ENCODE peak calls at places on chromosome 5, in eight cellular contexts. One of them, this sample, is unnamed.

GRCh38 chr5:130978475-130978874 is 186.6 kb downstream of the HINT1 start:
- DNase-seq in T-helper 1 cell: no peak
- DNase-seq in SW 1271: no peak
- DNase-seq in HFFc6: no peak
- DNase-seq in PC-3: no peak
- DNase-seq in LoVo: no peak
- DNase-seq in effector memory CD8-positive, alpha-beta T cell: no peak
- DNase-seq in NCI-H748 treated with DMSO at 0.1 percent for 48 hours: no peak
- DNase-seq in this sample: no peak

GRCh38 chr5:158246661-158247060 is 387.7 kb upstream of the CLINT1 start:
- DNase-seq in effector memory CD8-positive, alpha-beta T cell: no peak
- DNase-seq in SW 1271: no peak
- DNase-seq in T-helper 1 cell: no peak
- DNase-seq in NCI-H748 treated with DMSO at 0.1 percent for 48 hours: no peak
- DNase-seq in HFFc6: no peak
- DNase-seq in PC-3: no peak
- DNase-seq in LoVo: no peak
- DNase-seq in this sample: no peak

GRCh38 chr5:38660194-38660668 is 103.8 kb upstream of the LIFR start:
- DNase-seq in T-helper 1 cell: no peak
- DNase-seq in HFFc6: no peak
- DNase-seq in effector memory CD8-positive, alpha-beta T cell: no peak
- DNase-seq in PC-3: peak
- DNase-seq in SW 1271: no peak
- DNase-seq in NCI-H748 treated with DMSO at 0.1 percent for 48 hours: peak
- DNase-seq in LoVo: peak
- DNase-seq in this sample: no peak

GRCh38 chr5:36897616-36898015 is 21.0 kb downstream of the NIPBL start:
- DNase-seq in T-helper 1 cell: no peak
- DNase-seq in PC-3: no peak
- DNase-seq in effector memory CD8-positive, alpha-beta T cell: no peak
- DNase-seq in SW 1271: no peak
- DNase-seq in HFFc6: peak
- DNase-seq in LoVo: no peak
- DNase-seq in NCI-H748 treated with DMSO at 0.1 percent for 48 hours: no peak
- DNase-seq in this sample: peak

GRCh38 chr5:150514708-150515211 is 6.8 kb downstream of the NDST1 start:
- DNase-seq in HFFc6: no peak
- DNase-seq in SW 1271: peak
- DNase-seq in effector memory CD8-positive, alpha-beta T cell: no peak
- DNase-seq in LoVo: no peak
- DNase-seq in T-helper 1 cell: no peak
- DNase-seq in PC-3: peak
- DNase-seq in NCI-H748 treated with DMSO at 0.1 percent for 48 hours: no peak
- DNase-seq in this sample: peak

GRCh38 chr5:138568061-138568824 is 7.0 kb downstream of the HSPA9 start:
- DNase-seq in NCI-H748 treated with DMSO at 0.1 percent for 48 hours: no peak
- DNase-seq in effector memory CD8-positive, alpha-beta T cell: no peak
- DNase-seq in LoVo: no peak
- DNase-seq in SW 1271: no peak
- DNase-seq in HFFc6: no peak
- DNase-seq in T-helper 1 cell: no peak
- DNase-seq in PC-3: no peak
- DNase-seq in this sample: no peak

GRCh38 chr5:37859805-37860204 is 20.0 kb upstream of the GDNF start:
- DNase-seq in NCI-H748 treated with DMSO at 0.1 percent for 48 hours: no peak
- DNase-seq in PC-3: no peak
- DNase-seq in SW 1271: no peak
- DNase-seq in HFFc6: no peak
- DNase-seq in LoVo: no peak
- DNase-seq in T-helper 1 cell: no peak
- DNase-seq in effector memory CD8-positive, alpha-beta T cell: no peak
- DNase-seq in this sample: no peak

GRCh38 chr5:138661991-138662434 is 86.8 kb upstream of the HSPA9 start:
- DNase-seq in HFFc6: no peak
- DNase-seq in PC-3: no peak
- DNase-seq in effector memory CD8-positive, alpha-beta T cell: no peak
- DNase-seq in SW 1271: no peak
- DNase-seq in LoVo: no peak
- DNase-seq in NCI-H748 treated with DMSO at 0.1 percent for 48 hours: no peak
- DNase-seq in T-helper 1 cell: no peak
- DNase-seq in this sample: no peak

GRCh38 chr5:134638760-134639201 is 6.2 kb upstream of the SAR1B start:
- DNase-seq in effector memory CD8-positive, alpha-beta T cell: no peak
- DNase-seq in SW 1271: no peak
- DNase-seq in T-helper 1 cell: no peak
- DNase-seq in HFFc6: no peak
- DNase-seq in NCI-H748 treated with DMSO at 0.1 percent for 48 hours: no peak
- DNase-seq in LoVo: no peak
- DNase-seq in PC-3: no peak
- DNase-seq in this sample: no peak

GRCh38 chr5:146302428-146302827 is 36.2 kb upstream of the POU4F3 start:
- DNase-seq in NCI-H748 treated with DMSO at 0.1 percent for 48 hours: no peak
- DNase-seq in HFFc6: no peak
- DNase-seq in effector memory CD8-positive, alpha-beta T cell: no peak
- DNase-seq in SW 1271: no peak
- DNase-seq in LoVo: no peak
- DNase-seq in T-helper 1 cell: no peak
- DNase-seq in PC-3: no peak
- DNase-seq in this sample: no peak

GRCh38 chr5:74272019-74272775 is 368.3 kb downstream of the ENC1 start:
- DNase-seq in NCI-H748 treated with DMSO at 0.1 percent for 48 hours: no peak
- DNase-seq in LoVo: no peak
- DNase-seq in HFFc6: peak
- DNase-seq in T-helper 1 cell: no peak
- DNase-seq in SW 1271: no peak
- DNase-seq in effector memory CD8-positive, alpha-beta T cell: no peak
- DNase-seq in PC-3: peak
- DNase-seq in this sample: peak

GRCh38 chr5:74394924-74395880 is 245.3 kb downstream of the ENC1 start:
- DNase-seq in HFFc6: no peak
- DNase-seq in LoVo: peak
- DNase-seq in effector memory CD8-positive, alpha-beta T cell: no peak
- DNase-seq in NCI-H748 treated with DMSO at 0.1 percent for 48 hours: no peak
- DNase-seq in SW 1271: no peak
- DNase-seq in PC-3: peak
- DNase-seq in T-helper 1 cell: no peak
- DNase-seq in this sample: no peak

GRCh38 chr5:135537745-135538144 is 2.0 kb upstream of the NEUROG1 start:
- DNase-seq in SW 1271: no peak
- DNase-seq in T-helper 1 cell: no peak
- DNase-seq in effector memory CD8-positive, alpha-beta T cell: no peak
- DNase-seq in NCI-H748 treated with DMSO at 0.1 percent for 48 hours: no peak
- DNase-seq in HFFc6: no peak
- DNase-seq in PC-3: no peak
- DNase-seq in LoVo: no peak
- DNase-seq in this sample: no peak

GRCh38 chr5:112338681-112339337 is 80.3 kb downstream of the EPB41L4A start:
- DNase-seq in LoVo: no peak
- DNase-seq in T-helper 1 cell: no peak
- DNase-seq in SW 1271: no peak
- DNase-seq in PC-3: peak
- DNase-seq in NCI-H748 treated with DMSO at 0.1 percent for 48 hours: no peak
- DNase-seq in HFFc6: no peak
- DNase-seq in effector memory CD8-positive, alpha-beta T cell: no peak
- DNase-seq in this sample: no peak

GRCh38 chr5:135821802-135822201 is 12.7 kb upstream of the SLC25A48 start:
- DNase-seq in effector memory CD8-positive, alpha-beta T cell: no peak
- DNase-seq in T-helper 1 cell: no peak
- DNase-seq in LoVo: no peak
- DNase-seq in NCI-H748 treated with DMSO at 0.1 percent for 48 hours: no peak
- DNase-seq in PC-3: no peak
- DNase-seq in SW 1271: no peak
- DNase-seq in HFFc6: no peak
- DNase-seq in this sample: no peak

GRCh38 chr5:77645158-77645994 is 6.9 kb upstream of the OTP start:
- DNase-seq in effector memory CD8-positive, alpha-beta T cell: no peak
- DNase-seq in LoVo: peak
- DNase-seq in NCI-H748 treated with DMSO at 0.1 percent for 48 hours: no peak
- DNase-seq in PC-3: no peak
- DNase-seq in SW 1271: peak
- DNase-seq in T-helper 1 cell: no peak
- DNase-seq in HFFc6: no peak
- DNase-seq in this sample: no peak

GRCh38 chr5:179239256-179240135 is 105.8 kb downstream of the ADAMTS2 start:
- DNase-seq in NCI-H748 treated with DMSO at 0.1 percent for 48 hours: no peak
- DNase-seq in LoVo: no peak
- DNase-seq in HFFc6: no peak
- DNase-seq in T-helper 1 cell: no peak
- DNase-seq in SW 1271: no peak
- DNase-seq in effector memory CD8-positive, alpha-beta T cell: no peak
- DNase-seq in PC-3: no peak
- DNase-seq in this sample: no peak

GRCh38 chr5:36199620-36200019 is 42.1 kb downstream of the NADK2 start:
- DNase-seq in effector memory CD8-positive, alpha-beta T cell: no peak
- DNase-seq in LoVo: no peak
- DNase-seq in HFFc6: no peak
- DNase-seq in PC-3: no peak
- DNase-seq in SW 1271: no peak
- DNase-seq in T-helper 1 cell: no peak
- DNase-seq in NCI-H748 treated with DMSO at 0.1 percent for 48 hours: no peak
- DNase-seq in this sample: no peak

GRCh38 chr5:119070578-119070827 is 384 bp upstream of the DMXL1 start:
- DNase-seq in LoVo: no peak
- DNase-seq in HFFc6: no peak
- DNase-seq in effector memory CD8-positive, alpha-beta T cell: no peak
- DNase-seq in NCI-H748 treated with DMSO at 0.1 percent for 48 hours: no peak
- DNase-seq in SW 1271: no peak
- DNase-seq in PC-3: no peak
- DNase-seq in T-helper 1 cell: no peak
- DNase-seq in this sample: no peak

GRCh38 chr5:131209506-131210191 is 38.9 kb downstream of the LYRM7 start:
- DNase-seq in PC-3: no peak
- DNase-seq in LoVo: no peak
- DNase-seq in effector memory CD8-positive, alpha-beta T cell: peak
- DNase-seq in SW 1271: no peak
- DNase-seq in NCI-H748 treated with DMSO at 0.1 percent for 48 hours: no peak
- DNase-seq in T-helper 1 cell: peak
- DNase-seq in HFFc6: no peak
- DNase-seq in this sample: no peak

GRCh38 chr5:33612386-33612785 is 171.6 kb downstream of the TARS1 start:
- DNase-seq in T-helper 1 cell: no peak
- DNase-seq in PC-3: peak
- DNase-seq in HFFc6: peak
- DNase-seq in SW 1271: peak
- DNase-seq in LoVo: no peak
- DNase-seq in NCI-H748 treated with DMSO at 0.1 percent for 48 hours: no peak
- DNase-seq in effector memory CD8-positive, alpha-beta T cell: no peak
- DNase-seq in this sample: peak

GRCh38 chr5:148072207-148072606 is 8.4 kb downstream of the SPINK5 start:
- DNase-seq in T-helper 1 cell: no peak
- DNase-seq in HFFc6: no peak
- DNase-seq in effector memory CD8-positive, alpha-beta T cell: no peak
- DNase-seq in SW 1271: no peak
- DNase-seq in LoVo: no peak
- DNase-seq in PC-3: no peak
- DNase-seq in NCI-H748 treated with DMSO at 0.1 percent for 48 hours: no peak
- DNase-seq in this sample: no peak

GRCh38 chr5:172721455-172722308 is 49.3 kb downstream of the DUSP1 start:
- DNase-seq in T-helper 1 cell: no peak
- DNase-seq in PC-3: no peak
- DNase-seq in HFFc6: no peak
- DNase-seq in effector memory CD8-positive, alpha-beta T cell: no peak
- DNase-seq in LoVo: no peak
- DNase-seq in NCI-H748 treated with DMSO at 0.1 percent for 48 hours: no peak
- DNase-seq in SW 1271: no peak
- DNase-seq in this sample: no peak

GRCh38 chr5:138972230-138972629 is 97.1 kb upstream of the LRRTM2 start:
- DNase-seq in PC-3: no peak
- DNase-seq in HFFc6: no peak
- DNase-seq in SW 1271: no peak
- DNase-seq in LoVo: no peak
- DNase-seq in NCI-H748 treated with DMSO at 0.1 percent for 48 hours: no peak
- DNase-seq in effector memory CD8-positive, alpha-beta T cell: no peak
- DNase-seq in T-helper 1 cell: no peak
- DNase-seq in this sample: no peak

GRCh38 chr5:57986746-57987145 is 473.1 kb downstream of the PLK2 start:
- DNase-seq in SW 1271: peak
- DNase-seq in T-helper 1 cell: no peak
- DNase-seq in LoVo: no peak
- DNase-seq in PC-3: peak
- DNase-seq in HFFc6: peak
- DNase-seq in effector memory CD8-positive, alpha-beta T cell: no peak
- DNase-seq in NCI-H748 treated with DMSO at 0.1 percent for 48 hours: no peak
- DNase-seq in this sample: no peak

GRCh38 chr5:55278778-55279177 is 28.7 kb downstream of the DHX29 start:
- DNase-seq in NCI-H748 treated with DMSO at 0.1 percent for 48 hours: no peak
- DNase-seq in PC-3: peak
- DNase-seq in SW 1271: no peak
- DNase-seq in effector memory CD8-positive, alpha-beta T cell: no peak
- DNase-seq in HFFc6: peak
- DNase-seq in LoVo: no peak
- DNase-seq in T-helper 1 cell: no peak
- DNase-seq in this sample: peak

GRCh38 chr5:95533106-95533505 is 21.7 kb downstream of the SKIC3 start:
- DNase-seq in effector memory CD8-positive, alpha-beta T cell: no peak
- DNase-seq in LoVo: no peak
- DNase-seq in PC-3: no peak
- DNase-seq in NCI-H748 treated with DMSO at 0.1 percent for 48 hours: no peak
- DNase-seq in HFFc6: no peak
- DNase-seq in SW 1271: no peak
- DNase-seq in T-helper 1 cell: no peak
- DNase-seq in this sample: no peak

GRCh38 chr5:171521219-171521633 is 101.8 kb downstream of the FGF18 start:
- DNase-seq in PC-3: peak
- DNase-seq in T-helper 1 cell: no peak
- DNase-seq in NCI-H748 treated with DMSO at 0.1 percent for 48 hours: no peak
- DNase-seq in effector memory CD8-positive, alpha-beta T cell: no peak
- DNase-seq in HFFc6: peak
- DNase-seq in SW 1271: peak
- DNase-seq in LoVo: no peak
- DNase-seq in this sample: peak

GRCh38 chr5:133612021-133612860 is at the start of gene FSTL4:
- DNase-seq in effector memory CD8-positive, alpha-beta T cell: peak
- DNase-seq in NCI-H748 treated with DMSO at 0.1 percent for 48 hours: peak
- DNase-seq in HFFc6: no peak
- DNase-seq in PC-3: peak
- DNase-seq in LoVo: no peak
- DNase-seq in SW 1271: peak
- DNase-seq in T-helper 1 cell: peak
- DNase-seq in this sample: no peak

GRCh38 chr5:10988637-10989036 is 227.6 kb upstream of the DAP start:
- DNase-seq in SW 1271: no peak
- DNase-seq in HFFc6: no peak
- DNase-seq in NCI-H748 treated with DMSO at 0.1 percent for 48 hours: no peak
- DNase-seq in T-helper 1 cell: no peak
- DNase-seq in LoVo: no peak
- DNase-seq in PC-3: no peak
- DNase-seq in effector memory CD8-positive, alpha-beta T cell: no peak
- DNase-seq in this sample: no peak

GRCh38 chr5:112480501-112480900 is 61.4 kb upstream of the EPB41L4A start:
- DNase-seq in PC-3: no peak
- DNase-seq in T-helper 1 cell: no peak
- DNase-seq in SW 1271: no peak
- DNase-seq in NCI-H748 treated with DMSO at 0.1 percent for 48 hours: no peak
- DNase-seq in LoVo: no peak
- DNase-seq in HFFc6: no peak
- DNase-seq in effector memory CD8-positive, alpha-beta T cell: no peak
- DNase-seq in this sample: no peak

GRCh38 chr5:31476607-31477200 is 55.2 kb downstream of the DROSHA start:
- DNase-seq in PC-3: no peak
- DNase-seq in effector memory CD8-positive, alpha-beta T cell: no peak
- DNase-seq in T-helper 1 cell: no peak
- DNase-seq in SW 1271: no peak
- DNase-seq in LoVo: no peak
- DNase-seq in NCI-H748 treated with DMSO at 0.1 percent for 48 hours: no peak
- DNase-seq in HFFc6: no peak
- DNase-seq in this sample: no peak

GRCh38 chr5:18043344-18043743 is 409.1 kb downstream of the TAF11L14 start:
- DNase-seq in LoVo: no peak
- DNase-seq in NCI-H748 treated with DMSO at 0.1 percent for 48 hours: peak
- DNase-seq in T-helper 1 cell: no peak
- DNase-seq in SW 1271: no peak
- DNase-seq in effector memory CD8-positive, alpha-beta T cell: no peak
- DNase-seq in PC-3: peak
- DNase-seq in HFFc6: no peak
- DNase-seq in this sample: no peak

GRCh38 chr5:175823731-175824525 is 47.5 kb upstream of the CPLX2 start:
- DNase-seq in HFFc6: no peak
- DNase-seq in SW 1271: no peak
- DNase-seq in effector memory CD8-positive, alpha-beta T cell: no peak
- DNase-seq in T-helper 1 cell: no peak
- DNase-seq in NCI-H748 treated with DMSO at 0.1 percent for 48 hours: no peak
- DNase-seq in LoVo: no peak
- DNase-seq in PC-3: no peak
- DNase-seq in this sample: no peak

This sample was measured in hepatic stellate cell.